ENCODE peak calls at places on chromosomes 3 and 15, in seven cellular contexts. P is breast epithelium, Z is psoas muscle, N is posterior vena cava, X is mesothelial cell of epicardium, S is NCI-H1092, M is anterior cingulate cortex. I is an unnamed sample.

GRCh38 chr3:33732394-33732793 is 14.3 kb upstream of the CLASP2 start:
- DNase-seq in P (no peak), Z (no peak), N (no peak), X (no peak), S (no peak), M (no peak), I (no peak)

GRCh38 chr3:167228135-167228534 is 152.0 kb downstream of the ZBBX start:
- DNase-seq in P (no peak), Z (no peak), N (no peak), X (no peak), S (no peak), M (no peak), I (no peak)

GRCh38 chr3:126373682-126374601 is 16.7 kb upstream of the KLF15 start:
- DNase-seq in P (no peak), Z (no peak), N (peak), X (no peak), S (no peak), M (peak), I (no peak)

GRCh38 chr3:12822725-12823373 is 18.5 kb downstream of the RPL32 start:
- DNase-seq in P (no peak), Z (no peak), N (no peak), X (no peak), S (no peak), M (no peak), I (no peak)

GRCh38 chr3:12982619-12983101 is 90.6 kb downstream of the IQSEC1 start:
- DNase-seq in P (no peak), Z (no peak), N (peak), X (no peak), S (no peak), M (no peak), I (no peak)

GRCh38 chr3:127412578-127413317 is 124.9 kb upstream of the PRR20G start:
- DNase-seq in P (no peak), Z (no peak), N (peak), X (no peak), S (no peak), M (no peak), I (no peak)

GRCh38 chr3:14358426-14359211 is 43.8 kb upstream of the SLC6A6 start:
- DNase-seq in P (peak), Z (peak), N (no peak), X (peak), S (peak), M (no peak), I (no peak)

GRCh38 chr3:190044142-190044541 is 76.6 kb downstream of the P3H2 start:
- DNase-seq in P (no peak), Z (no peak), N (no peak), X (no peak), S (no peak), M (no peak), I (no peak)

GRCh38 chr3:71010731-71011455 is 572.6 kb downstream of the FOXP1 start:
- DNase-seq in P (no peak), Z (no peak), N (no peak), X (no peak), S (no peak), M (no peak), I (no peak)

GRCh38 chr3:120177151-120177550 is 82.9 kb upstream of the GSK3B start:
- DNase-seq in P (peak), Z (peak), N (no peak), X (peak), S (peak), M (peak), I (no peak)

GRCh38 chr3:184873136-184873535 is 61.2 kb downstream of the VPS8 start:
- DNase-seq in P (no peak), Z (no peak), N (no peak), X (no peak), S (no peak), M (no peak), I (no peak)

GRCh38 chr3:43296565-43296964 is 10.2 kb downstream of the SNRK start:
- DNase-seq in P (no peak), Z (no peak), N (no peak), X (no peak), S (no peak), M (no peak), I (no peak)

GRCh38 chr3:194404365-194405140 is 5.5 kb upstream of the GP5 start:
- DNase-seq in P (no peak), Z (no peak), N (no peak), X (no peak), S (peak), M (no peak), I (no peak)

GRCh38 chr15:71921191-71921590 is 110.8 kb downstream of the NR2E3 start:
- DNase-seq in P (no peak), Z (no peak), N (no peak), X (no peak), S (no peak), M (no peak), I (no peak)

GRCh38 chr3:104547040-104547439 is 819.7 kb upstream of the ALCAM start:
- DNase-seq in P (no peak), Z (no peak), N (no peak), X (no peak), S (no peak), M (no peak), I (no peak)

GRCh38 chr3:151940481-151940880 is 67.0 kb downstream of the SUCNR1 start:
- DNase-seq in P (no peak), Z (no peak), N (no peak), X (no peak), S (no peak), M (no peak), I (no peak)

GRCh38 chr3:122745365-122746021 is 48.1 kb downstream of the HSPBAP1 start:
- DNase-seq in P (no peak), Z (no peak), N (no peak), X (no peak), S (no peak), M (no peak), I (no peak)

GRCh38 chr3:48845170-48845569 is 2.5 kb downstream of the PRKAR2A start:
- DNase-seq in P (no peak), Z (no peak), N (peak), X (no peak), S (no peak), M (no peak), I (no peak)

GRCh38 chr3:140384028-140384771 is 293.7 kb upstream of the TRIM42 start:
- DNase-seq in P (no peak), Z (no peak), N (no peak), X (no peak), S (no peak), M (no peak), I (no peak)

GRCh38 chr3:58129041-58129440 is 81.7 kb downstream of the DNASE1L3 start:
- DNase-seq in P (no peak), Z (no peak), N (no peak), X (no peak), S (no peak), M (no peak), I (no peak)

GRCh38 chr3:119380697-119381096 is 82.7 kb downstream of the TMEM39A start:
- DNase-seq in P (no peak), Z (no peak), N (no peak), X (no peak), S (peak), M (no peak), I (peak)

GRCh38 chr3:126655887-126656286 is 963 bp upstream of the TXNRD3 start:
- DNase-seq in P (no peak), Z (no peak), N (no peak), X (no peak), S (no peak), M (no peak), I (no peak)

GRCh38 chr3:184347321-184348056 is 10.1 kb downstream of the FAM131A start:
- DNase-seq in P (no peak), Z (no peak), N (no peak), X (no peak), S (no peak), M (no peak), I (no peak)

GRCh38 chr3:10150987-10151386 is 9.4 kb downstream of the VHL start:
- DNase-seq in P (no peak), Z (no peak), N (no peak), X (no peak), S (no peak), M (no peak), I (no peak)

I was measured in pancreas.